ENCODE peak calls at places on chromosomes 16 and 17, in eight cellular contexts. L is neural crest cell, Y is stomach, Q is heart left ventricle, G is IMR-90, Z is BJ, T is DND-41, S is tibial artery. P is an unnamed sample.

GRCh38 chr17:50397111-50397918 is at the start of gene LRRC59:
- DNase-seq in Y (peak), T (peak), Z (peak), S (peak), G (peak), L (peak), Q (peak), P (no peak)

GRCh38 chr16:1941162-1941923 is 1.7 kb downstream of the MSRB1 start:
- DNase-seq in S (peak), L (no peak), T (no peak), G (no peak), Q (no peak), Z (no peak), Y (no peak), P (no peak)

GRCh38 chr17:80871341-80871740 is 120.3 kb upstream of the CHMP6 start:
- DNase-seq in G (no peak), Q (no peak), L (no peak), T (no peak), S (no peak), Z (no peak), Y (no peak), P (peak)

GRCh38 chr17:48593126-48593829 is at the start of gene HOXB5:
- DNase-seq in Y (no peak), S (no peak), T (no peak), G (peak), L (no peak), Q (no peak), Z (no peak), P (no peak)

GRCh38 chr17:65794572-65794971 is 233.1 kb upstream of the AXIN2 start:
- DNase-seq in L (no peak), Y (peak), Z (no peak), G (peak), T (no peak), S (no peak), Q (no peak), P (no peak)

GRCh38 chr16:66984902-66985311 is 3.5 kb upstream of the CES4A start:
- DNase-seq in Z (no peak), Y (no peak), L (no peak), G (no peak), S (no peak), T (peak), Q (no peak), P (no peak)

GRCh38 chr17:31413081-31413799 is 21.8 kb downstream of the RAB11FIP4 start:
- DNase-seq in L (no peak), Z (no peak), G (no peak), Y (no peak), Q (no peak), S (no peak), T (no peak), P (peak)

GRCh38 chr16:69017036-69017783 is 88.2 kb upstream of the HAS3 start:
- DNase-seq in S (no peak), Y (no peak), Q (no peak), Z (peak), T (no peak), G (peak), L (no peak), P (no peak)

GRCh38 chr16:67562918-67563707 is 787 bp downstream of the CTCF start:
- DNase-seq in S (peak), L (peak), Y (peak), Q (peak), G (peak), Z (no peak), T (peak), P (no peak)

GRCh38 chr17:350706-351435 is 1.7 kb downstream of the RPH3AL start:
- DNase-seq in Y (peak), T (no peak), G (no peak), L (no peak), S (peak), Q (peak), Z (no peak), P (no peak)

GRCh38 chr17:17032131-17032692 is 10.0 kb upstream of the MPRIP start:
- DNase-seq in Q (peak), L (no peak), S (peak), T (no peak), G (peak), Y (peak), Z (peak), P (peak)

GRCh38 chr16:27759301-27759871 is 209.4 kb downstream of the KATNIP start:
- DNase-seq in Z (no peak), Q (no peak), G (peak), T (no peak), S (no peak), L (no peak), Y (no peak), P (no peak)

GRCh38 chr16:75529959-75530358 is 5.9 kb downstream of the CHST5 start:
- DNase-seq in S (no peak), G (no peak), Y (no peak), Q (no peak), Z (no peak), L (no peak), T (no peak), P (peak)

GRCh38 chr16:30027588-30028437 is 3.3 kb downstream of the TLCD3B start:
- DNase-seq in S (no peak), G (no peak), Q (no peak), T (no peak), Y (no peak), Z (no peak), L (no peak), P (no peak)

GRCh38 chr17:57006040-57006439 is 28.1 kb downstream of the SCPEP1 start:
- DNase-seq in S (no peak), L (no peak), T (no peak), Z (no peak), Q (no peak), Y (no peak), G (no peak), P (no peak)

GRCh38 chr17:47615766-47616424 is 33.8 kb upstream of the KPNB1 start:
- DNase-seq in Z (no peak), T (no peak), S (no peak), Y (no peak), Q (no peak), L (no peak), G (peak), P (no peak)

GRCh38 chr16:89476811-89477261 is 13.5 kb downstream of the ANKRD11 start:
- DNase-seq in Q (no peak), Z (no peak), S (no peak), G (no peak), L (no peak), T (no peak), Y (no peak), P (no peak)

GRCh38 chr17:58593121-58593520 is 78.7 kb upstream of the MTMR4 start:
- DNase-seq in L (no peak), T (no peak), Y (no peak), Q (no peak), Z (no peak), S (no peak), G (no peak), P (no peak)

GRCh38 chr17:58595194-58595792 is 80.9 kb upstream of the MTMR4 start:
- DNase-seq in Y (no peak), L (no peak), G (no peak), Z (no peak), Q (no peak), T (no peak), S (no peak), P (no peak)

GRCh38 chr17:58587713-58588117 is 73.3 kb upstream of the MTMR4 start:
- DNase-seq in Q (peak), Z (no peak), L (peak), G (peak), T (peak), Y (peak), S (peak), P (no peak)

GRCh38 chr17:58590377-58590776 is 75.9 kb upstream of the MTMR4 start:
- DNase-seq in Q (no peak), Y (no peak), G (no peak), Z (no peak), T (no peak), S (no peak), L (no peak), P (no peak)

DNA sequence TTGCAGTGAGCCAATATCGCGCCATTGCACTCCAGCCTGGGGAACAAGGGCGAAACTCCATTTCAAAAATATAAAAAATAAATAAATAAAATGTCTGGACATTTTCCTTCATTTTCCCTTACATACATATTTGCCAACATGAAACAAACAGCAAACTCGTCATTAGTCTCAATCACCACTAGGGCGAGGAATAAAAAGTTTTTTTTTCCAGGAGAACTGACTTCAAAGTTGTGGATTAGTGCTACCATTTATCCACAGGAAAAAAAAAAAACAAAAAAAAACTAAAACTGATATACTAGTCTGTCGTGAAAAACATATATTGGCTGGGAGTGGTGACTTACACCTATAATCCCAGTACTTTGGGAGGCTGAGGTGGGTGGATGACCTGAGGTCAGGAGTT is 77.0 kb upstream of the MTMR4 start:
- DNase-seq in Y (no peak), G (no peak), Q (no peak), L (no peak), T (no peak), S (no peak), Z (no peak), P (no peak)
- TF ChIP-seq CTCF in Y (no peak), G (no peak), Q (no peak), L (peak), T (no peak), S (no peak), Z (no peak), P (peak)

GRCh38 chr16:85443116-85443515 is 170.0 kb upstream of the GSE1 start:
- DNase-seq in Z (no peak), S (no peak), G (no peak), T (no peak), L (no peak), Q (no peak), Y (no peak), P (no peak)

GRCh38 chr16:85441890-85442670 is 171.0 kb upstream of the GSE1 start:
- DNase-seq in Q (no peak), Z (no peak), S (no peak), G (no peak), Y (no peak), T (no peak), L (no peak), P (no peak)

GRCh38 chr16:85443531-85443930 is 169.6 kb upstream of the GSE1 start:
- DNase-seq in Z (no peak), G (no peak), S (no peak), L (no peak), Q (no peak), Y (no peak), T (no peak), P (no peak)

GRCh38 chr16:85440744-85441143 is 172.4 kb upstream of the GSE1 start:
- DNase-seq in T (no peak), Z (no peak), G (no peak), Y (no peak), Q (no peak), L (no peak), S (no peak), P (no peak)

DNA sequence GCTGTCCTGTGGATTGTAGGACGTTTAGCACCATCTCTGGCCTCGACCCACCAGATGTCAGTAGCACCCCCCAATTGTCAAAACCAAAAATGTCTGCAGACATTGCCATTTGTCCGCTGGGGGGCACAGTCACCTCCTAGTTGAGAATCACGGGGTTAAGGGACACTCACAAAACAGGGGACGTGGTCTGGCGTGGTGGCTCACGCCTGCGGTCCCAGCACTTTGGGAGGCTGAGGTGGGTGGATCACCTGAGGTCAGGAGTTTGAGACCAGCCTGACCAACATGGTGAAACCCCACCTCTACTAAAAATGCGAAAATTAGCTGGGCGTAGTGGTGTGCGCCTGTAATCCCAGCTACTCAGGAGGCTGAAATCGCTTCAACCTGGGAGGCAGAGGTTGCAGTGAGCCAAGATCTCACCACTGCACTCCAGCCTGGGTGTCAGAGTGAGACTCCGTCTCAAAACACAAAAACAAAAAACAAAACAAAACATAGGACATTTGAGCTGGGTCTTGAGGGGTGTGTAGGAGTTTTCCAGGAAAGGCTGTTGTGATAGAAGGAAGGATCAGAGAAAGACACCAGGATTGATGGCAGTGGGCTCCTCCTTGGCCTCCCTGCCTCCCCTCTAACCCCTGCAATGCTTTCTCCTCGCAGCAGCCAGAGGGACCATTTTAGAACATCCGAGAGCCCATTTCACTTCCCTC is 171.8 kb upstream of the GSE1 start:
- DNase-seq in G (no peak), T (peak), S (no peak), Q (no peak), Y (no peak), Z (no peak), L (no peak), P (no peak)
- TF ChIP-seq CTCF in G (no peak), T (peak), S (no peak), Q (peak), Y (no peak), Z (no peak), L (no peak), P (no peak)

DNA sequence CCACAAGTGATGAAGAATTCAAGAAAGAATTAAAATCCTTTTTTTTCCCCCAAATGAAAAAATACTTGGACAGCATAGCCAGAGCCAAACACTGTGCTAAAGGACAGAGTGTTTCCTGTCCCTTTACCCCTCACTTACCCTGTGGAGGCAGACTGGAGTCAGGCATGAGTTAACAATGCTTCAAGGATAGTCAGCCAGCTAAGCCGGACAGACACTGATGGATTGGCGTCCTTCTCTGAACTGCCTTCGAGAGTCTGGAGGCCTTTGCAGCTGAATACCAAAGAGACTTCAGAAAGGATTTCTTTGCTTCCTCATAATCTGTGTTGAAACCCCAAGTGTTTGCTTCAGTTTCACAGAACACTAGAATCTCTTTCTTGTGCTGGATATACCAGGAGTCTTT is 4.5 kb downstream of the METTL9 start:
- DNase-seq in S (no peak), Q (no peak), G (peak), Z (no peak), Y (no peak), L (no peak), T (no peak), P (no peak)
- TF ChIP-seq CTCF in S (no peak), Q (no peak), G (no peak), Z (no peak), Y (no peak), L (no peak), T (no peak), P (no peak)

GRCh38 chr17:41717408-41718286 is 5.5 kb downstream of the GAST start:
- DNase-seq in S (no peak), Y (no peak), G (peak), Q (no peak), L (no peak), T (no peak), Z (no peak), P (no peak)
- TF ChIP-seq CTCF in S (no peak), Y (no peak), G (no peak), Q (no peak), L (no peak), T (no peak), Z (no peak), P (no peak)

P was measured in chondrocyte.